ENCODE peak calls at places on chromosomes 1 and 21, in nine cellular contexts. Z is CD14-positive monocyte, U is esophagus squamous epithelium, C is AG08396, J is NCI-H1417, X is AML-193, W is RPMI7951, A is D721Med, F is H54. B is an unnamed sample.

GRCh38 chr1:183096351-183096750 is 73.1 kb downstream of the LAMC1 start:
- DNase-seq in Z (no peak), U (no peak), C (no peak), J (no peak), X (no peak), W (no peak), A (no peak), F (no peak), B (no peak)

GRCh38 chr1:37865348-37866119 is 6.1 kb upstream of the MTF1 start:
- DNase-seq in Z (no peak), U (no peak), C (peak; percentile 29), J (no peak), X (no peak), W (peak; percentile 44), A (no peak), F (peak; percentile 70), B (peak; percentile 49)

GRCh38 chr1:227728059-227728891 is 6.8 kb downstream of the JMJD4 start:
- DNase-seq in Z (no peak), U (no peak), C (peak; percentile 74), J (peak; percentile 86), X (no peak), W (peak; percentile 83), A (peak; percentile 95), F (peak; percentile 79), B (peak; percentile 39)

GRCh38 chr1:57160594-57160993 is 194.8 kb upstream of the C8B start:
- DNase-seq in Z (no peak), U (no peak), C (no peak), J (no peak), X (no peak), W (no peak), A (no peak), F (no peak), B (no peak)

GRCh38 chr1:94020764-94021579 is 100.0 kb downstream of the ABCA4 start:
- DNase-seq in Z (no peak), U (no peak), C (peak; percentile 56), J (no peak), X (no peak), W (peak; percentile 81), A (no peak), F (no peak), B (peak; percentile 99)

GRCh38 chr1:5770981-5771765 is 221.1 kb downstream of the NPHP4 start:
- DNase-seq in Z (no peak), U (no peak), C (no peak), J (no peak), X (no peak), W (peak; percentile 4), A (peak; percentile 47), F (no peak), B (no peak)

GRCh38 chr21:18244721-18245486 is at the start of gene CHODL:
- DNase-seq in Z (no peak), U (no peak), C (no peak), J (peak; percentile 82), X (no peak), W (no peak), A (peak; percentile 22), F (no peak), B (no peak)

GRCh38 chr1:212286437-212287131 is 1.4 kb downstream of the PPP2R5A start:
- DNase-seq in Z (no peak), U (peak; percentile 44), C (no peak), J (peak; percentile 77), X (no peak), W (peak; percentile 10), A (no peak), F (no peak), B (peak; percentile 18)

GRCh38 chr1:201088395-201088794 is 23.8 kb downstream of the CACNA1S start:
- DNase-seq in Z (no peak), U (no peak), C (no peak), J (no peak), X (no peak), W (no peak), A (no peak), F (no peak), B (no peak)

GRCh38 chr1:172478485-172478884 is 34.6 kb upstream of the PIGC start:
- DNase-seq in Z (no peak), U (no peak), C (no peak), J (no peak), X (no peak), W (no peak), A (no peak), F (no peak), B (peak; percentile 69)